ENCODE peak calls at places on chromosomes 12 and 14, in four cellular contexts. One of them, this sample, is unnamed.

GRCh38 chr12:123949118-123949774 is 23.4 kb downstream of the CCDC92 start:
- DNase-seq in K562: no peak
- DNase-seq in GM12878: no peak
- DNase-seq in HepG2: peak; percentile 65
- DNase-seq in this sample: no peak

GRCh38 chr14:60965402-60965801 is 15.5 kb downstream of the TRMT5 start:
- DNase-seq in K562: no peak
- DNase-seq in GM12878: no peak
- DNase-seq in HepG2: no peak
- DNase-seq in this sample: peak; percentile 81

GRCh38 chr14:22520235-22520634 is 68.8 kb downstream of the DAD1 start:
- DNase-seq in K562: peak; percentile 61
- DNase-seq in GM12878: no peak
- DNase-seq in HepG2: no peak
- DNase-seq in this sample: peak; percentile 70

GRCh38 chr14:92902191-92902590 is 20.8 kb upstream of the CHGA start:
- DNase-seq in K562: no peak
- DNase-seq in GM12878: no peak
- DNase-seq in HepG2: no peak
- DNase-seq in this sample: no peak

GRCh38 chr14:23439107-23439835 is 3.8 kb upstream of the MYH7 start:
- DNase-seq in K562: no peak
- DNase-seq in GM12878: no peak
- DNase-seq in HepG2: no peak
- DNase-seq in this sample: no peak

GRCh38 chr12:90280564-90281058 is 572.0 kb upstream of the ATP2B1 start:
- DNase-seq in K562: no peak
- DNase-seq in GM12878: peak; percentile 52
- DNase-seq in HepG2: no peak
- DNase-seq in this sample: peak; percentile 51

GRCh38 chr12:109482491-109482890 is 5.1 kb downstream of the UBE3B start:
- DNase-seq in K562: no peak
- DNase-seq in GM12878: no peak
- DNase-seq in HepG2: no peak
- DNase-seq in this sample: no peak

GRCh38 chr12:124837958-124838803 is 25.5 kb downstream of the SCARB1 start:
- DNase-seq in K562: no peak
- DNase-seq in GM12878: no peak
- DNase-seq in HepG2: peak; percentile 98
- DNase-seq in this sample: peak; percentile 90

GRCh38 chr12:123941485-123942276 is 30.9 kb downstream of the CCDC92 start:
- DNase-seq in K562: no peak
- DNase-seq in GM12878: no peak
- DNase-seq in HepG2: no peak
- DNase-seq in this sample: no peak

GRCh38 chr12:64673490-64674169 is 63.3 kb downstream of the RASSF3 start:
- DNase-seq in K562: no peak
- DNase-seq in GM12878: no peak
- DNase-seq in HepG2: peak; percentile 32
- DNase-seq in this sample: peak; percentile 25

GRCh38 chr12:9636150-9636549 is 28.4 kb upstream of the KLRB1 start:
- DNase-seq in K562: no peak
- DNase-seq in GM12878: no peak
- DNase-seq in HepG2: no peak
- DNase-seq in this sample: no peak

GRCh38 chr12:102567031-102567985 is 86.9 kb upstream of the IGF1 start:
- DNase-seq in K562: no peak
- DNase-seq in GM12878: no peak
- DNase-seq in HepG2: no peak
- DNase-seq in this sample: no peak

GRCh38 chr12:47975036-47975620 is 11.7 kb downstream of the TMEM106C start:
- DNase-seq in K562: no peak
- DNase-seq in GM12878: no peak
- DNase-seq in HepG2: no peak
- DNase-seq in this sample: no peak

GRCh38 chr12:66708704-66709443 is 30.0 kb upstream of the GRIP1 start:
- DNase-seq in K562: no peak
- DNase-seq in GM12878: no peak
- DNase-seq in HepG2: no peak
- DNase-seq in this sample: peak; percentile 34

GRCh38 chr14:50804181-50804721 is 26.7 kb downstream of the NIN start:
- DNase-seq in K562: no peak
- DNase-seq in GM12878: no peak
- DNase-seq in HepG2: no peak
- DNase-seq in this sample: peak; percentile 78

GRCh38 chr14:101075025-101075800 is 171.7 kb upstream of the RTL1 start:
- DNase-seq in K562: no peak
- DNase-seq in GM12878: no peak
- DNase-seq in HepG2: no peak
- DNase-seq in this sample: no peak

GRCh38 chr14:89304972-89305703 is 111.9 kb downstream of the FOXN3 start:
- DNase-seq in K562: no peak
- DNase-seq in GM12878: peak; percentile 65
- DNase-seq in HepG2: no peak
- DNase-seq in this sample: peak; percentile 75

GRCh38 chr14:89422181-89422951 is 5.3 kb upstream of the FOXN3 start:
- DNase-seq in K562: no peak
- DNase-seq in GM12878: no peak
- DNase-seq in HepG2: no peak
- DNase-seq in this sample: no peak

GRCh38 chr14:60893916-60894315 is 87.0 kb downstream of the TRMT5 start:
- DNase-seq in K562: no peak
- DNase-seq in GM12878: no peak
- DNase-seq in HepG2: no peak
- DNase-seq in this sample: no peak

GRCh38 chr12:11433664-11434063 is 38.3 kb upstream of the PRB2 start:
- DNase-seq in K562: no peak
- DNase-seq in GM12878: no peak
- DNase-seq in HepG2: no peak
- DNase-seq in this sample: no peak

GRCh38 chr12:5493018-5493417 is 61.1 kb downstream of the NTF3 start:
- DNase-seq in K562: no peak
- DNase-seq in GM12878: no peak
- DNase-seq in HepG2: no peak
- DNase-seq in this sample: no peak

GRCh38 chr12:34292736-34293625 is 270.7 kb downstream of the ALG10 start:
- DNase-seq in K562: peak; percentile 73
- DNase-seq in GM12878: no peak
- DNase-seq in HepG2: peak; percentile 5
- DNase-seq in this sample: no peak

GRCh38 chr12:108729612-108730336 is 1.5 kb downstream of the CORO1C start:
- DNase-seq in K562: peak; percentile 76
- DNase-seq in GM12878: no peak
- DNase-seq in HepG2: peak; percentile 37
- DNase-seq in this sample: peak; percentile 70

GRCh38 chr12:103800252-103800771 is 40.7 kb downstream of the NT5DC3 start:
- DNase-seq in K562: peak; percentile 64
- DNase-seq in GM12878: no peak
- DNase-seq in HepG2: peak; percentile 47
- DNase-seq in this sample: peak; percentile 85

GRCh38 chr12:103493199-103493598 is 2.6 kb downstream of the C12orf42 start:
- DNase-seq in K562: no peak
- DNase-seq in GM12878: no peak
- DNase-seq in HepG2: no peak
- DNase-seq in this sample: no peak

GRCh38 chr14:95389471-95390011 is 69.8 kb upstream of the CLMN start:
- DNase-seq in K562: no peak
- DNase-seq in GM12878: no peak
- DNase-seq in HepG2: no peak
- DNase-seq in this sample: no peak

GRCh38 chr12:26810330-26810729 is 22.7 kb downstream of the ITPR2 start:
- DNase-seq in K562: no peak
- DNase-seq in GM12878: no peak
- DNase-seq in HepG2: no peak
- DNase-seq in this sample: peak; percentile 75
- TF ChIP-seq MYC in K562: no peak
- TF ChIP-seq MYC in GM12878: no peak
- TF ChIP-seq MYC in HepG2: no peak
- TF ChIP-seq MYC in this sample: no peak

GRCh38 chr14:78131616-78132015 is 38.6 kb upstream of the NRXN3 start:
- DNase-seq in K562: no peak
- DNase-seq in GM12878: no peak
- DNase-seq in HepG2: no peak
- DNase-seq in this sample: no peak

GRCh38 chr14:78135450-78135891 is 34.7 kb upstream of the NRXN3 start:
- DNase-seq in K562: peak; percentile 16
- DNase-seq in GM12878: no peak
- DNase-seq in HepG2: no peak
- DNase-seq in this sample: no peak

GRCh38 chr14:78141590-78141989 is 28.6 kb upstream of the NRXN3 start:
- DNase-seq in K562: no peak
- DNase-seq in GM12878: no peak
- DNase-seq in HepG2: no peak
- DNase-seq in this sample: no peak

GRCh38 chr14:78131201-78131600 is 39.0 kb upstream of the NRXN3 start:
- DNase-seq in K562: no peak
- DNase-seq in GM12878: no peak
- DNase-seq in HepG2: no peak
- DNase-seq in this sample: no peak

GRCh38 chr14:78136695-78137094 is 33.5 kb upstream of the NRXN3 start:
- DNase-seq in K562: no peak
- DNase-seq in GM12878: no peak
- DNase-seq in HepG2: no peak
- DNase-seq in this sample: no peak
- TF ChIP-seq EZH2 in K562: no peak
- TF ChIP-seq EZH2 in GM12878: no peak
- TF ChIP-seq EZH2 in HepG2: no peak
- TF ChIP-seq EZH2 in this sample: no peak

GRCh38 chr12:112261559-112261958 is 120.7 kb downstream of the HECTD4 start:
- DNase-seq in K562: peak; percentile 13
- DNase-seq in GM12878: no peak
- DNase-seq in HepG2: peak; percentile 13
- DNase-seq in this sample: no peak
- TF ChIP-seq MYC in K562: no peak
- TF ChIP-seq MYC in GM12878: no peak
- TF ChIP-seq MYC in HepG2: no peak
- TF ChIP-seq MYC in this sample: no peak

DNA sequence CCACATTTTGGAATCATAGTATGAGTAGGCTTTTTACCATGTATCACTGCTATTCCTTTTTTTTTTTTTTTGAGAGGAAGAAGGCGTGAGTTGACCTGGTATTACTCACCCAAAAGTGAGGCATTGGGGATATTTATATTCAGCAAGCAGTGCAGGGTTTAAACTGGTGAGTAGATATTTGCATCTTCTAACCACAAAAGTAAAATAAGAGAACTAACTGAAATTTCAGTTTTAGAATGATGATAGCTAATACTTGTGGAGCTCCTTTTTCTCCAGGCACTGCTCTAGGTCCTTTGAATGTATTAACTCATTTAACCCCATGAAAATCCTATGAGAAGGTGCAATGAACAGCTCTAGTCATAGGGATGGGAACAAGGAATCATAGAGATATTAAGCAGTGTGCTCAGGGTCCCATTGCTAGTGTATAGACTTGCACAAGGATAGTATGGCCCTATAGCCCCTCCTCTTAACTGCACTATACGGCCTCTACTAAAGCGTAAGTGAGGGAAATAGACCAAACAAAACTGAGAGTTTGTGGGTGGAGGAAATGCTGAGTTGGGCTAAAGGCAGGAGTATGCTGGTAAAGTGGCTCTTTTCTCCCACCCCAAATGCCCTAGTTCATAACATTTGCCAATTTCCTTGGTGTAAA is 104.3 kb upstream of the MAX start:
- DNase-seq in K562: no peak
- DNase-seq in GM12878: peak; percentile 88
- DNase-seq in HepG2: no peak
- DNase-seq in this sample: no peak
- TF ChIP-seq EZH2 in K562: no peak
- TF ChIP-seq EZH2 in GM12878: no peak
- TF ChIP-seq EZH2 in HepG2: no peak
- TF ChIP-seq EZH2 in this sample: no peak

This sample was measured in endothelial cell of umbilical vein.